ENCODE peak calls at places on chromosome 22, in six cellular contexts. One of them, this sample, is unnamed.

GRCh38 chr22:23042179-23042578 is 28.1 kb upstream of the GNAZ start:
- DNase-seq in WERI-Rb-1: no peak
- DNase-seq in body of pancreas: no peak
- DNase-seq in bronchial epithelial cell: peak; percentile 1
- DNase-seq in breast epithelium: no peak
- DNase-seq in right lobe of liver: no peak
- DNase-seq in this sample: no peak

GRCh38 chr22:25350551-25350971 is 131.1 kb downstream of the CRYBB2 start:
- DNase-seq in body of pancreas: no peak
- DNase-seq in right lobe of liver: peak; percentile 35
- DNase-seq in bronchial epithelial cell: no peak
- DNase-seq in WERI-Rb-1: no peak
- DNase-seq in breast epithelium: peak; percentile 33
- DNase-seq in this sample: no peak

GRCh38 chr22:38490915-38491314 is 15.2 kb downstream of the DDX17 start:
- DNase-seq in body of pancreas: peak; percentile 83
- DNase-seq in breast epithelium: no peak
- DNase-seq in right lobe of liver: peak; percentile 90
- DNase-seq in WERI-Rb-1: no peak
- DNase-seq in bronchial epithelial cell: no peak
- DNase-seq in this sample: no peak

GRCh38 chr22:36982136-36982535 is 37.1 kb downstream of the TST start:
- DNase-seq in right lobe of liver: no peak
- DNase-seq in breast epithelium: no peak
- DNase-seq in bronchial epithelial cell: no peak
- DNase-seq in WERI-Rb-1: peak; percentile 24
- DNase-seq in body of pancreas: no peak
- DNase-seq in this sample: no peak

GRCh38 chr22:22593964-22594656 is 35.0 kb upstream of the PRAME start:
- DNase-seq in bronchial epithelial cell: peak; percentile 31
- DNase-seq in body of pancreas: peak; percentile 45
- DNase-seq in right lobe of liver: peak; percentile 53
- DNase-seq in breast epithelium: no peak
- DNase-seq in WERI-Rb-1: peak; percentile 70
- DNase-seq in this sample: peak; percentile 41

GRCh38 chr22:24008022-24008283 is 2.7 kb upstream of the GSTT4 start:
- DNase-seq in body of pancreas: no peak
- DNase-seq in WERI-Rb-1: no peak
- DNase-seq in right lobe of liver: no peak
- DNase-seq in breast epithelium: no peak
- DNase-seq in bronchial epithelial cell: no peak
- DNase-seq in this sample: no peak

GRCh38 chr22:35727436-35727835 is 9.8 kb downstream of the APOL5 start:
- DNase-seq in breast epithelium: no peak
- DNase-seq in body of pancreas: no peak
- DNase-seq in right lobe of liver: no peak
- DNase-seq in WERI-Rb-1: no peak
- DNase-seq in bronchial epithelial cell: no peak
- DNase-seq in this sample: no peak

GRCh38 chr22:31561238-31561887 is 65.0 kb downstream of the SFI1 start:
- DNase-seq in bronchial epithelial cell: peak; percentile 73
- DNase-seq in breast epithelium: peak; percentile 83
- DNase-seq in right lobe of liver: peak; percentile 81
- DNase-seq in body of pancreas: peak; percentile 82
- DNase-seq in WERI-Rb-1: peak; percentile 95
- DNase-seq in this sample: peak; percentile 86

GRCh38 chr22:38953577-38954413 is 3.6 kb upstream of the APOBEC3A start:
- DNase-seq in right lobe of liver: peak; percentile 50
- DNase-seq in body of pancreas: no peak
- DNase-seq in WERI-Rb-1: no peak
- DNase-seq in breast epithelium: no peak
- DNase-seq in bronchial epithelial cell: peak; percentile 69
- DNase-seq in this sample: peak; percentile 90

GRCh38 chr22:25764270-25765015 is 22.5 kb downstream of the MYO18B start:
- DNase-seq in body of pancreas: no peak
- DNase-seq in breast epithelium: no peak
- DNase-seq in right lobe of liver: no peak
- DNase-seq in bronchial epithelial cell: no peak
- DNase-seq in WERI-Rb-1: peak; percentile 26
- DNase-seq in this sample: no peak

GRCh38 chr22:24592846-24593809 is at the start of gene LRRC75B:
- DNase-seq in right lobe of liver: peak; percentile 99
- DNase-seq in body of pancreas: peak; percentile 84
- DNase-seq in bronchial epithelial cell: peak; percentile 59
- DNase-seq in breast epithelium: peak; percentile 81
- DNase-seq in WERI-Rb-1: peak; percentile 91
- DNase-seq in this sample: peak; percentile 74

GRCh38 chr22:43378011-43378704 is 33.7 kb upstream of the MPPED1 start:
- DNase-seq in right lobe of liver: peak; percentile 75
- DNase-seq in breast epithelium: no peak
- DNase-seq in WERI-Rb-1: no peak
- DNase-seq in body of pancreas: peak; percentile 70
- DNase-seq in bronchial epithelial cell: no peak
- DNase-seq in this sample: no peak

GRCh38 chr22:23068832-23069385 is 1.4 kb upstream of the GNAZ start:
- DNase-seq in right lobe of liver: peak; percentile 32
- DNase-seq in bronchial epithelial cell: no peak
- DNase-seq in breast epithelium: peak; percentile 36
- DNase-seq in WERI-Rb-1: no peak
- DNase-seq in body of pancreas: no peak
- DNase-seq in this sample: no peak

DNA sequence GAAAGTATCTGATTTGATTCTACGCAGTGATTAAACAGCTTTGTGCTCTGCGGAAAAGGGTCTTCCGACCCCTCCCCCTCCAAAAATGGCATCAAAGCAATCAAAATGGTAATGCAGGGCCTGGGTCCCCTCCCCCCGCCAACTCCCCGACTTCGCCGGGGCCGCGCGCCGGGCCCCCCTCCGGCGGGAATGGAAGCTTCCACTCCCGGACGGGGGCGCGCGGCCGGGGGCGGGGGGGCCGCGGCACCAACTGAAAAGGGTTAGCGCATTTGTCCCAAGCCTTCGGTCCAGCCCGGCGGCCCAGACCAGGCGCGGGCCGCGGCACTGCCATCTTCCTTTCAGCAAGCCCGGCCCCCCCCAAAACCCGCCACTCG is 2.9 kb downstream of the PHF21B start:
- DNase-seq in body of pancreas: no peak
- DNase-seq in right lobe of liver: no peak
- DNase-seq in bronchial epithelial cell: no peak
- DNase-seq in breast epithelium: no peak
- DNase-seq in WERI-Rb-1: peak; percentile 74
- DNase-seq in this sample: no peak
- H3K4me3 ChIP-seq in body of pancreas: no peak overlapping the region
- H3K4me3 ChIP-seq in right lobe of liver: no peak overlapping the region
- H3K4me3 ChIP-seq in bronchial epithelial cell: no peak overlapping the region
- H3K4me3 ChIP-seq in breast epithelium: peak overlapping the region; percentile 74
- H3K4me3 ChIP-seq in WERI-Rb-1: peak overlapping the region; percentile 49
- H3K4me3 ChIP-seq in this sample: no peak overlapping the region

GRCh38 chr22:49307071-49307830 is 520.4 kb downstream of the BRD1 start:
- DNase-seq in bronchial epithelial cell: no peak
- DNase-seq in right lobe of liver: peak; percentile 39
- DNase-seq in breast epithelium: peak; percentile 24
- DNase-seq in body of pancreas: peak; percentile 4
- DNase-seq in WERI-Rb-1: no peak
- DNase-seq in this sample: no peak

GRCh38 chr22:49306632-49306975 is 521.1 kb downstream of the BRD1 start:
- DNase-seq in WERI-Rb-1: no peak
- DNase-seq in breast epithelium: peak; percentile 30
- DNase-seq in body of pancreas: peak; percentile 6
- DNase-seq in right lobe of liver: peak; percentile 29
- DNase-seq in bronchial epithelial cell: no peak
- DNase-seq in this sample: no peak

GRCh38 chr22:49305966-49306631 is 521.6 kb downstream of the BRD1 start:
- DNase-seq in breast epithelium: peak; percentile 22
- DNase-seq in right lobe of liver: peak; percentile 24
- DNase-seq in body of pancreas: peak; percentile 9
- DNase-seq in WERI-Rb-1: no peak
- DNase-seq in bronchial epithelial cell: no peak
- DNase-seq in this sample: no peak

GRCh38 chr22:49303781-49304461 is 523.8 kb downstream of the BRD1 start:
- DNase-seq in bronchial epithelial cell: no peak
- DNase-seq in WERI-Rb-1: no peak
- DNase-seq in breast epithelium: peak; percentile 49
- DNase-seq in body of pancreas: peak; percentile 5
- DNase-seq in right lobe of liver: peak; percentile 35
- DNase-seq in this sample: no peak

DNA sequence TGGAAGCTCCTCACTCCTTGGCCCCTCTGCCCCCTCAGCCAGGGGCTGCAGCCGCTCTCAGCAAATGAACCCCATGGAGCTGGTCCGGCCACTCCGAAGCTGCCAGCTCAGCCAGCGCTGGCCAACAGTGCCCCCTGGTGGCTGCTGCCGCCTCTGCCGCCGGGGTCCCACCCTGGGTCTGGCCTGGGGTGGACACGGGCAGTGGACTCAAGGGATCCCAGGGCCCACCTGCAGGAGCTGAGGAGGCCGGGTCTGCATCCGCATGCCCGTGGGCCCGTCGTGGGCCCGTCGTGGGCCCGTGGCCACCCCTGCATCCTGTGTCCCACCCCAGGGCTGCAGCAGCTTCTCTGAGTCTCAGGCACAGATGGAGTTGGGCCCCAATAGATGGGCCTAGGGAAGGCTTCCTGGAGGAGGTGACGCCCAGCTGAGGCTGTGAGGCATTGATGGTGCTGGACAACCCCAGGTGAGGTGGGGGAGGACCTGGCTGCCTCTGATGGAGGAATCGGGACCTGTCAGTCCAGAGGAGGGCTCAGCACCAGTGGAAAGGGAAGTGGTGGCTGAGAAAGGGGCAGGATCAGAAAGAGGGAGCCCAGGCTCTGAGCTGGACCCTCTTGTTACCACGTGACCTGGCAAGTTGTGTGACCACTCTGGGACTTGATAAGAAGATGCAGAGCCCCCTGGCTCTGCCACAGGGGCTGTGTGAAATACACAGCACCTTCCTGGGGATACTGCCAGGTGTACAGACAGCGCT is 522.3 kb downstream of the BRD1 start:
- DNase-seq in right lobe of liver: peak; percentile 71
- DNase-seq in bronchial epithelial cell: no peak
- DNase-seq in breast epithelium: peak; percentile 67
- DNase-seq in WERI-Rb-1: peak; percentile 82
- DNase-seq in body of pancreas: peak; percentile 72
- DNase-seq in this sample: no peak
- TF ChIP-seq CTCF in right lobe of liver: peak; percentile 99
- TF ChIP-seq CTCF in bronchial epithelial cell: no peak
- TF ChIP-seq CTCF in breast epithelium: peak; percentile 79
- TF ChIP-seq CTCF in WERI-Rb-1: peak; percentile 88
- TF ChIP-seq CTCF in body of pancreas: peak; percentile 81
- TF ChIP-seq CTCF in this sample: no peak

GRCh38 chr22:41563051-41563711 is 2.4 kb downstream of the CSDC2 start:
- DNase-seq in breast epithelium: no peak
- DNase-seq in right lobe of liver: no peak
- DNase-seq in WERI-Rb-1: peak; percentile 83
- DNase-seq in bronchial epithelial cell: peak; percentile 56
- DNase-seq in body of pancreas: no peak
- DNase-seq in this sample: peak; percentile 55
- H3K4me3 ChIP-seq in breast epithelium: no peak overlapping the region
- H3K4me3 ChIP-seq in right lobe of liver: no peak overlapping the region
- H3K4me3 ChIP-seq in WERI-Rb-1: no peak overlapping the region
- H3K4me3 ChIP-seq in bronchial epithelial cell: no peak overlapping the region
- H3K4me3 ChIP-seq in body of pancreas: no peak overlapping the region
- H3K4me3 ChIP-seq in this sample: no peak overlapping the region

GRCh38 chr22:29837780-29838598 is at the start of gene ASCC2:
- DNase-seq in bronchial epithelial cell: peak; percentile 97
- DNase-seq in body of pancreas: peak; percentile 100
- DNase-seq in breast epithelium: peak; percentile 98
- DNase-seq in right lobe of liver: peak; percentile 100
- DNase-seq in WERI-Rb-1: peak; percentile 99
- DNase-seq in this sample: peak; percentile 99
- TF ChIP-seq CTCF in bronchial epithelial cell: no peak
- TF ChIP-seq CTCF in body of pancreas: peak; percentile 43
- TF ChIP-seq CTCF in breast epithelium: no peak
- TF ChIP-seq CTCF in right lobe of liver: no peak
- TF ChIP-seq CTCF in WERI-Rb-1: no peak
- TF ChIP-seq CTCF in this sample: no peak

GRCh38 chr22:49480896-49481650 is 346.6 kb downstream of the BRD1 start:
- DNase-seq in body of pancreas: no peak
- DNase-seq in right lobe of liver: no peak
- DNase-seq in breast epithelium: no peak
- DNase-seq in WERI-Rb-1: no peak
- DNase-seq in bronchial epithelial cell: no peak
- DNase-seq in this sample: no peak
- H3K4me3 ChIP-seq in body of pancreas: no peak overlapping the region
- H3K4me3 ChIP-seq in right lobe of liver: no peak overlapping the region
- H3K4me3 ChIP-seq in breast epithelium: no peak overlapping the region
- H3K4me3 ChIP-seq in WERI-Rb-1: no peak overlapping the region
- H3K4me3 ChIP-seq in bronchial epithelial cell: no peak overlapping the region
- H3K4me3 ChIP-seq in this sample: no peak overlapping the region

GRCh38 chr22:18024276-18024939 is at the start of gene MICAL3:
- DNase-seq in bronchial epithelial cell: peak; percentile 47
- DNase-seq in body of pancreas: peak; percentile 68
- DNase-seq in breast epithelium: peak; percentile 61
- DNase-seq in right lobe of liver: peak; percentile 68
- DNase-seq in WERI-Rb-1: peak; percentile 60
- DNase-seq in this sample: peak; percentile 80
- TF ChIP-seq CTCF in bronchial epithelial cell: peak; percentile 75
- TF ChIP-seq CTCF in body of pancreas: peak; percentile 52
- TF ChIP-seq CTCF in breast epithelium: no peak
- TF ChIP-seq CTCF in right lobe of liver: peak; percentile 89
- TF ChIP-seq CTCF in WERI-Rb-1: peak; percentile 76
- TF ChIP-seq CTCF in this sample: peak; percentile 46